ENCODE peak calls at places on chromosomes 1 and 21, in nine cellular contexts. One of them, this sample, is unnamed.

GRCh38 chr21:39422468-39423241 is 22.9 kb downstream of the LCA5L start:
- DNase-seq in AG09309: no peak
- DNase-seq in esophagus squamous epithelium: no peak
- DNase-seq in left ventricle myocardium inferior: no peak
- DNase-seq in T-helper 1 cell: no peak
- DNase-seq in activated naive CD4-positive, alpha-beta T cell: no peak
- DNase-seq in psoas muscle: no peak
- DNase-seq in stimulated activated CD8-positive, alpha-beta memory T cell treated with anti-CD3 and anti-CD28 coated beads, Interleukin-4, amount 100 ng/mL, for 4 hours: no peak
- DNase-seq in CD8-positive, alpha-beta T cell: no peak
- DNase-seq in this sample: no peak

GRCh38 chr1:39026051-39026946 is at the start of gene NDUFS5:
- DNase-seq in AG09309: peak
- DNase-seq in esophagus squamous epithelium: peak
- DNase-seq in left ventricle myocardium inferior: peak
- DNase-seq in T-helper 1 cell: peak
- DNase-seq in activated naive CD4-positive, alpha-beta T cell: peak
- DNase-seq in psoas muscle: peak
- DNase-seq in stimulated activated CD8-positive, alpha-beta memory T cell treated with anti-CD3 and anti-CD28 coated beads, Interleukin-4, amount 100 ng/mL, for 4 hours: peak
- DNase-seq in CD8-positive, alpha-beta T cell: peak
- DNase-seq in this sample: peak

GRCh38 chr1:77354536-77354935 is 72.7 kb downstream of the AK5 start:
- DNase-seq in AG09309: no peak
- DNase-seq in esophagus squamous epithelium: no peak
- DNase-seq in left ventricle myocardium inferior: no peak
- DNase-seq in T-helper 1 cell: no peak
- DNase-seq in activated naive CD4-positive, alpha-beta T cell: no peak
- DNase-seq in psoas muscle: no peak
- DNase-seq in stimulated activated CD8-positive, alpha-beta memory T cell treated with anti-CD3 and anti-CD28 coated beads, Interleukin-4, amount 100 ng/mL, for 4 hours: no peak
- DNase-seq in CD8-positive, alpha-beta T cell: no peak
- DNase-seq in this sample: no peak

GRCh38 chr1:158025576-158026230 is 32.3 kb downstream of the KIRREL1 start:
- DNase-seq in AG09309: no peak
- DNase-seq in esophagus squamous epithelium: no peak
- DNase-seq in left ventricle myocardium inferior: no peak
- DNase-seq in T-helper 1 cell: no peak
- DNase-seq in activated naive CD4-positive, alpha-beta T cell: no peak
- DNase-seq in psoas muscle: no peak
- DNase-seq in stimulated activated CD8-positive, alpha-beta memory T cell treated with anti-CD3 and anti-CD28 coated beads, Interleukin-4, amount 100 ng/mL, for 4 hours: no peak
- DNase-seq in CD8-positive, alpha-beta T cell: no peak
- DNase-seq in this sample: no peak

GRCh38 chr1:155050560-155051341 is at the start of gene ADAM15:
- DNase-seq in AG09309: no peak
- DNase-seq in esophagus squamous epithelium: no peak
- DNase-seq in left ventricle myocardium inferior: peak
- DNase-seq in T-helper 1 cell: peak
- DNase-seq in activated naive CD4-positive, alpha-beta T cell: peak
- DNase-seq in psoas muscle: peak
- DNase-seq in stimulated activated CD8-positive, alpha-beta memory T cell treated with anti-CD3 and anti-CD28 coated beads, Interleukin-4, amount 100 ng/mL, for 4 hours: peak
- DNase-seq in CD8-positive, alpha-beta T cell: peak
- DNase-seq in this sample: no peak

GRCh38 chr1:203281033-203281432 is 24.3 kb upstream of the BTG2 start:
- DNase-seq in AG09309: no peak
- DNase-seq in esophagus squamous epithelium: no peak
- DNase-seq in left ventricle myocardium inferior: no peak
- DNase-seq in T-helper 1 cell: no peak
- DNase-seq in activated naive CD4-positive, alpha-beta T cell: no peak
- DNase-seq in psoas muscle: no peak
- DNase-seq in stimulated activated CD8-positive, alpha-beta memory T cell treated with anti-CD3 and anti-CD28 coated beads, Interleukin-4, amount 100 ng/mL, for 4 hours: no peak
- DNase-seq in CD8-positive, alpha-beta T cell: no peak
- DNase-seq in this sample: no peak

GRCh38 chr1:178552856-178553255 is 39.9 kb downstream of the TEX35 start:
- DNase-seq in AG09309: no peak
- DNase-seq in esophagus squamous epithelium: no peak
- DNase-seq in left ventricle myocardium inferior: no peak
- DNase-seq in T-helper 1 cell: no peak
- DNase-seq in activated naive CD4-positive, alpha-beta T cell: no peak
- DNase-seq in psoas muscle: no peak
- DNase-seq in stimulated activated CD8-positive, alpha-beta memory T cell treated with anti-CD3 and anti-CD28 coated beads, Interleukin-4, amount 100 ng/mL, for 4 hours: no peak
- DNase-seq in CD8-positive, alpha-beta T cell: no peak
- DNase-seq in this sample: no peak

GRCh38 chr1:42888013-42888633 is 41.7 kb downstream of the ZNF691 start:
- DNase-seq in AG09309: no peak
- DNase-seq in esophagus squamous epithelium: no peak
- DNase-seq in left ventricle myocardium inferior: no peak
- DNase-seq in T-helper 1 cell: no peak
- DNase-seq in activated naive CD4-positive, alpha-beta T cell: no peak
- DNase-seq in psoas muscle: no peak
- DNase-seq in stimulated activated CD8-positive, alpha-beta memory T cell treated with anti-CD3 and anti-CD28 coated beads, Interleukin-4, amount 100 ng/mL, for 4 hours: no peak
- DNase-seq in CD8-positive, alpha-beta T cell: no peak
- DNase-seq in this sample: no peak

GRCh38 chr1:200831091-200831490 is 41.7 kb upstream of the GPR25 start:
- DNase-seq in AG09309: no peak
- DNase-seq in esophagus squamous epithelium: no peak
- DNase-seq in left ventricle myocardium inferior: no peak
- DNase-seq in T-helper 1 cell: no peak
- DNase-seq in activated naive CD4-positive, alpha-beta T cell: no peak
- DNase-seq in psoas muscle: no peak
- DNase-seq in stimulated activated CD8-positive, alpha-beta memory T cell treated with anti-CD3 and anti-CD28 coated beads, Interleukin-4, amount 100 ng/mL, for 4 hours: no peak
- DNase-seq in CD8-positive, alpha-beta T cell: no peak
- DNase-seq in this sample: no peak

GRCh38 chr1:177448652-177449351 is 278.0 kb downstream of the BRINP2 start:
- DNase-seq in AG09309: no peak
- DNase-seq in esophagus squamous epithelium: no peak
- DNase-seq in left ventricle myocardium inferior: no peak
- DNase-seq in T-helper 1 cell: no peak
- DNase-seq in activated naive CD4-positive, alpha-beta T cell: no peak
- DNase-seq in psoas muscle: no peak
- DNase-seq in stimulated activated CD8-positive, alpha-beta memory T cell treated with anti-CD3 and anti-CD28 coated beads, Interleukin-4, amount 100 ng/mL, for 4 hours: no peak
- DNase-seq in CD8-positive, alpha-beta T cell: no peak
- DNase-seq in this sample: no peak

GRCh38 chr1:192878249-192878648 is 69.4 kb downstream of the RGS2 start:
- DNase-seq in AG09309: no peak
- DNase-seq in esophagus squamous epithelium: no peak
- DNase-seq in left ventricle myocardium inferior: peak
- DNase-seq in T-helper 1 cell: no peak
- DNase-seq in activated naive CD4-positive, alpha-beta T cell: no peak
- DNase-seq in psoas muscle: no peak
- DNase-seq in stimulated activated CD8-positive, alpha-beta memory T cell treated with anti-CD3 and anti-CD28 coated beads, Interleukin-4, amount 100 ng/mL, for 4 hours: no peak
- DNase-seq in CD8-positive, alpha-beta T cell: no peak
- DNase-seq in this sample: no peak

GRCh38 chr21:42837421-42838211 is 41.7 kb downstream of the WDR4 start:
- DNase-seq in AG09309: no peak
- DNase-seq in esophagus squamous epithelium: no peak
- DNase-seq in left ventricle myocardium inferior: peak
- DNase-seq in T-helper 1 cell: no peak
- DNase-seq in activated naive CD4-positive, alpha-beta T cell: no peak
- DNase-seq in psoas muscle: no peak
- DNase-seq in stimulated activated CD8-positive, alpha-beta memory T cell treated with anti-CD3 and anti-CD28 coated beads, Interleukin-4, amount 100 ng/mL, for 4 hours: no peak
- DNase-seq in CD8-positive, alpha-beta T cell: no peak
- DNase-seq in this sample: no peak

GRCh38 chr1:198681831-198682756 is 43.3 kb downstream of the PTPRC start:
- DNase-seq in AG09309: peak
- DNase-seq in esophagus squamous epithelium: peak
- DNase-seq in left ventricle myocardium inferior: no peak
- DNase-seq in T-helper 1 cell: peak
- DNase-seq in activated naive CD4-positive, alpha-beta T cell: peak
- DNase-seq in psoas muscle: peak
- DNase-seq in stimulated activated CD8-positive, alpha-beta memory T cell treated with anti-CD3 and anti-CD28 coated beads, Interleukin-4, amount 100 ng/mL, for 4 hours: peak
- DNase-seq in CD8-positive, alpha-beta T cell: peak
- DNase-seq in this sample: peak

GRCh38 chr1:93598396-93598795 is 83.2 kb downstream of the BCAR3 start:
- DNase-seq in AG09309: no peak
- DNase-seq in esophagus squamous epithelium: no peak
- DNase-seq in left ventricle myocardium inferior: no peak
- DNase-seq in T-helper 1 cell: no peak
- DNase-seq in activated naive CD4-positive, alpha-beta T cell: no peak
- DNase-seq in psoas muscle: no peak
- DNase-seq in stimulated activated CD8-positive, alpha-beta memory T cell treated with anti-CD3 and anti-CD28 coated beads, Interleukin-4, amount 100 ng/mL, for 4 hours: no peak
- DNase-seq in CD8-positive, alpha-beta T cell: no peak
- DNase-seq in this sample: no peak

GRCh38 chr21:22796147-22796546 is 1797.9 kb downstream of the NCAM2 start:
- DNase-seq in AG09309: no peak
- DNase-seq in esophagus squamous epithelium: no peak
- DNase-seq in left ventricle myocardium inferior: no peak
- DNase-seq in T-helper 1 cell: no peak
- DNase-seq in activated naive CD4-positive, alpha-beta T cell: no peak
- DNase-seq in psoas muscle: no peak
- DNase-seq in stimulated activated CD8-positive, alpha-beta memory T cell treated with anti-CD3 and anti-CD28 coated beads, Interleukin-4, amount 100 ng/mL, for 4 hours: no peak
- DNase-seq in CD8-positive, alpha-beta T cell: no peak
- DNase-seq in this sample: no peak

GRCh38 chr1:200038987-200039848 is 11.7 kb downstream of the NR5A2 start:
- DNase-seq in AG09309: no peak
- DNase-seq in esophagus squamous epithelium: no peak
- DNase-seq in left ventricle myocardium inferior: no peak
- DNase-seq in T-helper 1 cell: no peak
- DNase-seq in activated naive CD4-positive, alpha-beta T cell: no peak
- DNase-seq in psoas muscle: no peak
- DNase-seq in stimulated activated CD8-positive, alpha-beta memory T cell treated with anti-CD3 and anti-CD28 coated beads, Interleukin-4, amount 100 ng/mL, for 4 hours: no peak
- DNase-seq in CD8-positive, alpha-beta T cell: no peak
- DNase-seq in this sample: peak

GRCh38 chr1:229714964-229715603 is 89.0 kb downstream of the URB2 start:
- DNase-seq in AG09309: no peak
- DNase-seq in esophagus squamous epithelium: no peak
- DNase-seq in left ventricle myocardium inferior: no peak
- DNase-seq in T-helper 1 cell: peak
- DNase-seq in activated naive CD4-positive, alpha-beta T cell: no peak
- DNase-seq in psoas muscle: no peak
- DNase-seq in stimulated activated CD8-positive, alpha-beta memory T cell treated with anti-CD3 and anti-CD28 coated beads, Interleukin-4, amount 100 ng/mL, for 4 hours: no peak
- DNase-seq in CD8-positive, alpha-beta T cell: no peak
- DNase-seq in this sample: no peak

GRCh38 chr1:66439028-66439427 is 94.9 kb upstream of the SGIP1 start:
- DNase-seq in AG09309: no peak
- DNase-seq in esophagus squamous epithelium: no peak
- DNase-seq in left ventricle myocardium inferior: no peak
- DNase-seq in T-helper 1 cell: no peak
- DNase-seq in activated naive CD4-positive, alpha-beta T cell: no peak
- DNase-seq in psoas muscle: no peak
- DNase-seq in stimulated activated CD8-positive, alpha-beta memory T cell treated with anti-CD3 and anti-CD28 coated beads, Interleukin-4, amount 100 ng/mL, for 4 hours: no peak
- DNase-seq in CD8-positive, alpha-beta T cell: no peak
- DNase-seq in this sample: no peak

GRCh38 chr1:200890027-200890426 is 4.7 kb upstream of the INAVA start:
- DNase-seq in AG09309: no peak
- DNase-seq in esophagus squamous epithelium: no peak
- DNase-seq in left ventricle myocardium inferior: no peak
- DNase-seq in T-helper 1 cell: no peak
- DNase-seq in activated naive CD4-positive, alpha-beta T cell: no peak
- DNase-seq in psoas muscle: no peak
- DNase-seq in stimulated activated CD8-positive, alpha-beta memory T cell treated with anti-CD3 and anti-CD28 coated beads, Interleukin-4, amount 100 ng/mL, for 4 hours: no peak
- DNase-seq in CD8-positive, alpha-beta T cell: no peak
- DNase-seq in this sample: no peak

GRCh38 chr1:196401454-196401838 is 206.8 kb downstream of the KCNT2 start:
- DNase-seq in AG09309: no peak
- DNase-seq in esophagus squamous epithelium: no peak
- DNase-seq in left ventricle myocardium inferior: no peak
- DNase-seq in T-helper 1 cell: no peak
- DNase-seq in activated naive CD4-positive, alpha-beta T cell: no peak
- DNase-seq in psoas muscle: no peak
- DNase-seq in stimulated activated CD8-positive, alpha-beta memory T cell treated with anti-CD3 and anti-CD28 coated beads, Interleukin-4, amount 100 ng/mL, for 4 hours: no peak
- DNase-seq in CD8-positive, alpha-beta T cell: no peak
- DNase-seq in this sample: no peak

GRCh38 chr1:227899820-227900449 is 47.8 kb downstream of the WNT9A start:
- DNase-seq in AG09309: no peak
- DNase-seq in esophagus squamous epithelium: no peak
- DNase-seq in left ventricle myocardium inferior: peak
- DNase-seq in T-helper 1 cell: no peak
- DNase-seq in activated naive CD4-positive, alpha-beta T cell: no peak
- DNase-seq in psoas muscle: peak
- DNase-seq in stimulated activated CD8-positive, alpha-beta memory T cell treated with anti-CD3 and anti-CD28 coated beads, Interleukin-4, amount 100 ng/mL, for 4 hours: no peak
- DNase-seq in CD8-positive, alpha-beta T cell: no peak
- DNase-seq in this sample: no peak

GRCh38 chr1:66777846-66778245 is 23.2 kb downstream of the INSL5 start:
- DNase-seq in AG09309: no peak
- DNase-seq in esophagus squamous epithelium: no peak
- DNase-seq in left ventricle myocardium inferior: no peak
- DNase-seq in T-helper 1 cell: no peak
- DNase-seq in activated naive CD4-positive, alpha-beta T cell: no peak
- DNase-seq in psoas muscle: no peak
- DNase-seq in stimulated activated CD8-positive, alpha-beta memory T cell treated with anti-CD3 and anti-CD28 coated beads, Interleukin-4, amount 100 ng/mL, for 4 hours: no peak
- DNase-seq in CD8-positive, alpha-beta T cell: no peak
- DNase-seq in this sample: peak

GRCh38 chr1:151581446-151581845 is 30.4 kb upstream of the SNX27 start:
- DNase-seq in AG09309: no peak
- DNase-seq in esophagus squamous epithelium: no peak
- DNase-seq in left ventricle myocardium inferior: no peak
- DNase-seq in T-helper 1 cell: no peak
- DNase-seq in activated naive CD4-positive, alpha-beta T cell: no peak
- DNase-seq in psoas muscle: no peak
- DNase-seq in stimulated activated CD8-positive, alpha-beta memory T cell treated with anti-CD3 and anti-CD28 coated beads, Interleukin-4, amount 100 ng/mL, for 4 hours: no peak
- DNase-seq in CD8-positive, alpha-beta T cell: no peak
- DNase-seq in this sample: no peak

GRCh38 chr1:157580179-157580827 is 17.6 kb downstream of the FCRL4 start:
- DNase-seq in AG09309: peak
- DNase-seq in esophagus squamous epithelium: no peak
- DNase-seq in left ventricle myocardium inferior: no peak
- DNase-seq in T-helper 1 cell: peak
- DNase-seq in activated naive CD4-positive, alpha-beta T cell: no peak
- DNase-seq in psoas muscle: no peak
- DNase-seq in stimulated activated CD8-positive, alpha-beta memory T cell treated with anti-CD3 and anti-CD28 coated beads, Interleukin-4, amount 100 ng/mL, for 4 hours: no peak
- DNase-seq in CD8-positive, alpha-beta T cell: peak
- DNase-seq in this sample: peak

GRCh38 chr1:64550505-64550904 is 80.6 kb downstream of the CACHD1 start:
- DNase-seq in AG09309: no peak
- DNase-seq in esophagus squamous epithelium: no peak
- DNase-seq in left ventricle myocardium inferior: no peak
- DNase-seq in T-helper 1 cell: no peak
- DNase-seq in activated naive CD4-positive, alpha-beta T cell: no peak
- DNase-seq in psoas muscle: no peak
- DNase-seq in stimulated activated CD8-positive, alpha-beta memory T cell treated with anti-CD3 and anti-CD28 coated beads, Interleukin-4, amount 100 ng/mL, for 4 hours: no peak
- DNase-seq in CD8-positive, alpha-beta T cell: no peak
- DNase-seq in this sample: no peak

GRCh38 chr1:243325305-243325890 is 69.6 kb downstream of the SDCCAG8 start:
- DNase-seq in AG09309: peak
- DNase-seq in esophagus squamous epithelium: no peak
- DNase-seq in left ventricle myocardium inferior: no peak
- DNase-seq in T-helper 1 cell: peak
- DNase-seq in activated naive CD4-positive, alpha-beta T cell: no peak
- DNase-seq in psoas muscle: no peak
- DNase-seq in stimulated activated CD8-positive, alpha-beta memory T cell treated with anti-CD3 and anti-CD28 coated beads, Interleukin-4, amount 100 ng/mL, for 4 hours: no peak
- DNase-seq in CD8-positive, alpha-beta T cell: no peak
- DNase-seq in this sample: no peak

GRCh38 chr1:182348916-182349747 is 42.5 kb downstream of the GLUL start:
- DNase-seq in AG09309: peak
- DNase-seq in esophagus squamous epithelium: no peak
- DNase-seq in left ventricle myocardium inferior: peak
- DNase-seq in T-helper 1 cell: no peak
- DNase-seq in activated naive CD4-positive, alpha-beta T cell: no peak
- DNase-seq in psoas muscle: peak
- DNase-seq in stimulated activated CD8-positive, alpha-beta memory T cell treated with anti-CD3 and anti-CD28 coated beads, Interleukin-4, amount 100 ng/mL, for 4 hours: no peak
- DNase-seq in CD8-positive, alpha-beta T cell: no peak
- DNase-seq in this sample: no peak

GRCh38 chr1:241423541-241424479 is 66.8 kb upstream of the RGS7 start:
- DNase-seq in AG09309: no peak
- DNase-seq in esophagus squamous epithelium: no peak
- DNase-seq in left ventricle myocardium inferior: no peak
- DNase-seq in T-helper 1 cell: no peak
- DNase-seq in activated naive CD4-positive, alpha-beta T cell: peak
- DNase-seq in psoas muscle: no peak
- DNase-seq in stimulated activated CD8-positive, alpha-beta memory T cell treated with anti-CD3 and anti-CD28 coated beads, Interleukin-4, amount 100 ng/mL, for 4 hours: no peak
- DNase-seq in CD8-positive, alpha-beta T cell: no peak
- DNase-seq in this sample: peak

GRCh38 chr1:25772692-25773245 is 27.2 kb upstream of the SELENON start:
- DNase-seq in AG09309: no peak
- DNase-seq in esophagus squamous epithelium: no peak
- DNase-seq in left ventricle myocardium inferior: no peak
- DNase-seq in T-helper 1 cell: no peak
- DNase-seq in activated naive CD4-positive, alpha-beta T cell: no peak
- DNase-seq in psoas muscle: no peak
- DNase-seq in stimulated activated CD8-positive, alpha-beta memory T cell treated with anti-CD3 and anti-CD28 coated beads, Interleukin-4, amount 100 ng/mL, for 4 hours: no peak
- DNase-seq in CD8-positive, alpha-beta T cell: no peak
- DNase-seq in this sample: no peak

GRCh38 chr21:22609802-22610201 is 1611.6 kb downstream of the NCAM2 start:
- DNase-seq in AG09309: no peak
- DNase-seq in esophagus squamous epithelium: no peak
- DNase-seq in left ventricle myocardium inferior: no peak
- DNase-seq in T-helper 1 cell: no peak
- DNase-seq in activated naive CD4-positive, alpha-beta T cell: no peak
- DNase-seq in psoas muscle: no peak
- DNase-seq in stimulated activated CD8-positive, alpha-beta memory T cell treated with anti-CD3 and anti-CD28 coated beads, Interleukin-4, amount 100 ng/mL, for 4 hours: no peak
- DNase-seq in CD8-positive, alpha-beta T cell: no peak
- DNase-seq in this sample: no peak

GRCh38 chr1:181776044-181776443 is 285.5 kb downstream of the ZNF648 start:
- DNase-seq in AG09309: no peak
- DNase-seq in esophagus squamous epithelium: no peak
- DNase-seq in left ventricle myocardium inferior: no peak
- DNase-seq in T-helper 1 cell: no peak
- DNase-seq in activated naive CD4-positive, alpha-beta T cell: no peak
- DNase-seq in psoas muscle: no peak
- DNase-seq in stimulated activated CD8-positive, alpha-beta memory T cell treated with anti-CD3 and anti-CD28 coated beads, Interleukin-4, amount 100 ng/mL, for 4 hours: no peak
- DNase-seq in CD8-positive, alpha-beta T cell: no peak
- DNase-seq in this sample: no peak